ENCODE peak calls at places on chromosomes 13 and 19, in five cellular contexts. L is A549, H is GM12878, G is HepG2, J is K562. P is an unnamed sample.

GRCh38 chr19:46904114-46905060 is 43.6 kb downstream of the ARHGAP35 start:
- DNase-seq in L (no peak), H (no peak), G (no peak), J (no peak), P (peak)

GRCh38 chr13:21020581-21020980 is 40.8 kb downstream of the LATS2 start:
- DNase-seq in L (no peak), H (no peak), G (no peak), J (no peak), P (no peak)

GRCh38 chr19:45763691-45764294 is 5.3 kb downstream of the SIX5 start:
- DNase-seq in L (no peak), H (no peak), G (no peak), J (no peak), P (peak)

GRCh38 chr19:38155453-38155852 is 68.6 kb downstream of the DPF1 start:
- DNase-seq in L (no peak), H (no peak), G (no peak), J (peak), P (peak)

GRCh38 chr19:45467115-45467455 is 711 bp upstream of the FOSB start:
- DNase-seq in L (no peak), H (no peak), G (no peak), J (no peak), P (peak)

GRCh38 chr13:82370306-82370705 is 1512.0 kb downstream of the SLITRK1 start:
- DNase-seq in L (no peak), H (no peak), G (no peak), J (no peak), P (no peak)

GRCh38 chr13:99415851-99416331 is 85.4 kb upstream of the TM9SF2 start:
- DNase-seq in L (no peak), H (no peak), G (no peak), J (no peak), P (no peak)

GRCh38 chr13:113291129-113291528 is 5.9 kb upstream of the LAMP1 start:
- DNase-seq in L (no peak), H (no peak), G (no peak), J (no peak), P (no peak)

GRCh38 chr19:18995804-18996241 is 37.5 kb downstream of the SUGP2 start:
- DNase-seq in L (peak), H (no peak), G (peak), J (peak), P (peak)

GRCh38 chr13:35791191-35791902 is 314.9 kb upstream of the MAB21L1 start:
- DNase-seq in L (peak), H (no peak), G (no peak), J (no peak), P (no peak)

GRCh38 chr13:100798739-100799361 is 124.3 kb upstream of the TMTC4 start:
- DNase-seq in L (no peak), H (no peak), G (no peak), J (no peak), P (no peak)

GRCh38 chr13:100790405-100790804 is 115.8 kb upstream of the TMTC4 start:
- DNase-seq in L (no peak), H (no peak), G (no peak), J (no peak), P (no peak)

GRCh38 chr13:100796463-100796862 is 121.9 kb upstream of the TMTC4 start:
- DNase-seq in L (no peak), H (no peak), G (no peak), J (no peak), P (no peak)

GRCh38 chr13:100797921-100798320 is 123.3 kb upstream of the TMTC4 start:
- DNase-seq in L (no peak), H (no peak), G (no peak), J (no peak), P (no peak)

GRCh38 chr13:100794575-100794974 is 120.0 kb upstream of the TMTC4 start:
- DNase-seq in L (no peak), H (no peak), G (no peak), J (no peak), P (no peak)
- TF ChIP-seq JUNB in L (no peak), H (no peak), G (no peak), J (no peak), P (no peak)

DNA sequence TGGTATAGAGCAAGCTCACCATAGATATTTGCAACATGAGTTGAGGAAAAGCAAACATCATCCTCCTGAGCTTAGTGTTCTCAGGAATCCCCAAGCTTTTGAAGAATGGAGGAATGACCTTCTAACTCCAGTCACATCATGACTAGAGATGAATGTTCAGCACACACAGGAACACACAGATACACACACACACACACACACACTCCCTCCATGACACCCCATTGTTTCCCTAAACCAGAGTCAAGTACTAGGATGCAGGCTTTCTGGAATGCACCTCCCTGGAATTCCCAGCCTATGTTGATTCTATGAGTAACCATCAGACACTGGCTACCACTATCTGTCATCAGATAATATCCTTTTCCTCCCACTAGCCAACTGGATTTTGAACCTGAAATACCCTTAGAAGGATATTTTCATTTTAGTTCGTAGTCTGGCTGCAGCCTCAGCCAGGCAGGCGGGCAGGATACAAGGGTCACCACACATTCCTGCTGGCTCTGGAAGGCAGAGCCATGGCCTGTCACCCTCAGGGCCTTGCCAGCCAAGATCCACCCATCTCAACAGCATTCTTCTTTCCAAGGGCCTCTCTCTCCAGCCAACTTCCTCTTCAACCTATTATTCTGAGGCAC is 162.4 kb downstream of the FOXO1 start:
- DNase-seq in L (peak), H (no peak), G (peak), J (no peak), P (peak)
- TF ChIP-seq JUNB in L (peak), H (no peak), G (peak), J (no peak), P (no peak)

DNA sequence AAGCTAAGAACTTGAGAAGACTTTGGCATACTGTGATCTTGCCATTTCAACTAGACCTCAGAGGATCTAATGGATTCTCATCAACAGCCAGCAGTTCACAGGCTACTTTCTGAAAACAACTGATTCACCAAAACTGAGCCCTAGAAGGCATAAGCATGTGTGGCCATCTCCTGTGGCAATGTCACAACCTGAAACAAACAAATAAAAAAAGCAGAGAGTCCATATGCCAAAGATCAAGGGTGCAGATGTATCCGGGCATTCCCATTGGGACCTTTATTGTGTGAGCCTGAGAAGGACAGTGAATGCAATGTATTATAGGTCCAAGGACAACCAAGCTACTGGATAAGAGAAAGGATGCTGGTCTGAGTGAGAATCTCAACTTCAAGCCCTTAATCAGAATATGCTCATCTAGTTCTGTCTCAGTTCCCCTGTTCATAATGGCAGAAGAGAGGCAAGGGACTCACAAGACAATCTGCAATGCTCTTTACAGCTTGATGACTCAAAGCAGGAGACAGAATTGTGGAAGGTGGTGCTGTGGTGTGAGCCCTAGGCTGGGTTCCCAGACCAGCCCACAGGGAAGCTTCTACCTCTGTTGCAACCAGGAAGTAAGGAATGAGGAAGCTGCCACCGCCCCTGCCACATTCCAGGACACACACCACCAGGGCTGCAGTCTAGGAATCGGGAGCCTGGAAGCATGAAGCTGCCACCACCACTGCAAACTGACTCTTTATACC is 133.7 kb downstream of the RAP2A start:
- DNase-seq in L (peak), H (peak), G (peak), J (no peak), P (peak)
- TF ChIP-seq JUNB in L (no peak), H (peak), G (no peak), J (no peak), P (no peak)

GRCh38 chr13:95124959-95125358 is 176.3 kb downstream of the ABCC4 start:
- DNase-seq in L (no peak), H (no peak), G (no peak), J (no peak), P (no peak)
- TF ChIP-seq JUNB in L (no peak), H (no peak), G (no peak), J (no peak), P (no peak)

GRCh38 chr19:863305-863620 is 3.8 kb downstream of the CFD start:
- DNase-seq in L (no peak), H (no peak), G (no peak), J (no peak), P (no peak)

GRCh38 chr19:862529-863304 is 3.3 kb downstream of the CFD start:
- DNase-seq in L (no peak), H (peak), G (no peak), J (peak), P (peak)

GRCh38 chr19:860481-861098 is 1.1 kb downstream of the CFD start:
- DNase-seq in L (peak), H (no peak), G (peak), J (peak), P (peak)

GRCh38 chr19:861099-861755 is 1.8 kb downstream of the CFD start:
- DNase-seq in L (no peak), H (no peak), G (no peak), J (no peak), P (no peak)

DNA sequence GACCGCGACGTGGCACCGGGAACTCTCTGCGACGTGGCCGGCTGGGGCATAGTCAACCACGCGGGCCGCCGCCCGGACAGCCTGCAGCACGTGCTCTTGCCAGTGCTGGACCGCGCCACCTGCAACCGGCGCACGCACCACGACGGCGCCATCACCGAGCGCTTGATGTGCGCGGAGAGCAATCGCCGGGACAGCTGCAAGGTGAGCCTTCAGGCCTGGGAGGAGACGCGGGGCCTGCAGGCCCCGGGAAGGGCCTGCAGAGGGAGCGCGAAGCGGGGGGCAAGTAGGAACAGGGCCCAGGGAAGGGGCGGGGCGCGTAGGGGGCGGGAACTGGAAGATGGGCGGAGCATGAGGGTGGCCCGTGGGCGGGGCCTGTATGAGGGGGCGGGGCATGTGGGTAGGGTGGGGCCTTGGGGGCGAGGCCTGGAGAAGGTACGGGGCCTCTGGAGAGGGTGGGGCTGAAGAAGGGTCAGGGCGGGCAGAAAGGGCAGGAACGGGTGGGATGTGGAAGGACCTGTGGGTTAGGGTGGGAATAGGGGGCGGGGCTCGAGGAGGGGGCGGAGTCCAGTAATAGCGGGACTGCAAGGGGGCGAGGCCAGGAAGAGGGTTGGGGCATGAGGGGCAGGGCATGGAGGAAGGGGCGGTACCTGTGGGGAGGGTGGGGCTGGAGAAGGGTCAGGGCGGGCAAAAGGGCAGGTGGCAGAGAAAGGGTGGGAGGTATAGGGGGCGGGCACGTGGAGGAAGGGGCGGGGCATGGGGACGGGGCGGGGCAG is 2.5 kb downstream of the CFD start:
- DNase-seq in L (no peak), H (no peak), G (peak), J (peak), P (peak)
- TF ChIP-seq JUNB in L (no peak), H (no peak), G (no peak), J (no peak), P (no peak)

DNA sequence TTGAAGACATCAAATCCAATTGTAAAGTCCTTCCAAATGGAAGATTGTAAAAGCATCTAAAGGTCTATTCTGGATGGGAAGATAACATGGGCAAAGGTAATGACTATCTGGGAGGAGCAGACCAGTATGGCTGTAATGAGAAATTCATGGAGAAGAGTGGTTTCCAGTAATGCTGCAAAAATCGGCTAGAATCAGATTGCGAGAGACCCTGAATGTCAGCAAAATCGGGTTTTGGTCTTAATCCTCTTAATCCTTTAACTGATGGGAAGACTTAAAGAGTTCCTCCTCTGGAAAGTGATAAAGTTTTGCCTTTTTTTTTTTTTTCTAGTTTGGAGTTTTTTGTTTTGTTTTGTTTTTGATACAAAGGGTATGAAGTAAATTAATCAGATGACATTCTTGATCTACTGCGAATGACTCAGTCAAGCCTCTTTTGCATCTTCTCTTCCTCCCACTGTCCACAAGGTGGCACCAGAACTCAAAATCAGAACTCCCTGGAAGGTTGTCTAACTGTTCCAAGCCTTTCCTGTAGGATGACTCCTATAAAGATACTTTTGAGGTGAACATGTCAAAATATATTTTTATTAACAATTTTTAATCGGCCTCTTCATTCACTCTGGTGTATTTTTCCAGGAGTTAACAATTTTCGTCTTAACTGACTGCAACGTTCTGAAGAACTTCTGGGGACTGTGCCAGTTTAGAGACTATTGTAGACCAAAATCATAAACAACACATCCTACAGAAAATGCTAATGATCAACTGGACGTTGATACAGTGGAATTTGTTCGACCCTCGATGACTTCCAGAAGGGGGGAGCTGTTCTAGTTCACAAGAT is 213.3 kb upstream of the MIR17HG start:
- DNase-seq in L (peak), H (no peak), G (peak), J (peak), P (peak)
- TF ChIP-seq JUNB in L (no peak), H (no peak), G (no peak), J (no peak), P (no peak)

GRCh38 chr19:4709440-4710280 is 14.0 kb downstream of the DPP9 start:
- DNase-seq in L (no peak), H (no peak), G (no peak), J (no peak), P (no peak)
- TF ChIP-seq JUNB in L (no peak), H (no peak), G (no peak), J (no peak), P (no peak)

GRCh38 chr19:49364083-49364687 is 508 bp downstream of the DKKL1 start:
- DNase-seq in L (no peak), H (no peak), G (no peak), J (peak), P (no peak)

GRCh38 chr19:49363265-49364082 is at the start of gene DKKL1:
- DNase-seq in L (peak), H (peak), G (peak), J (peak), P (peak)

GRCh38 chr19:49361438-49362047 is 673 bp downstream of the TEAD2 start:
- DNase-seq in L (peak), H (no peak), G (peak), J (peak), P (peak)

GRCh38 chr19:49362926-49363264 is 679 bp upstream of the TEAD2 start:
- DNase-seq in L (no peak), H (no peak), G (peak), J (no peak), P (no peak)

DNA sequence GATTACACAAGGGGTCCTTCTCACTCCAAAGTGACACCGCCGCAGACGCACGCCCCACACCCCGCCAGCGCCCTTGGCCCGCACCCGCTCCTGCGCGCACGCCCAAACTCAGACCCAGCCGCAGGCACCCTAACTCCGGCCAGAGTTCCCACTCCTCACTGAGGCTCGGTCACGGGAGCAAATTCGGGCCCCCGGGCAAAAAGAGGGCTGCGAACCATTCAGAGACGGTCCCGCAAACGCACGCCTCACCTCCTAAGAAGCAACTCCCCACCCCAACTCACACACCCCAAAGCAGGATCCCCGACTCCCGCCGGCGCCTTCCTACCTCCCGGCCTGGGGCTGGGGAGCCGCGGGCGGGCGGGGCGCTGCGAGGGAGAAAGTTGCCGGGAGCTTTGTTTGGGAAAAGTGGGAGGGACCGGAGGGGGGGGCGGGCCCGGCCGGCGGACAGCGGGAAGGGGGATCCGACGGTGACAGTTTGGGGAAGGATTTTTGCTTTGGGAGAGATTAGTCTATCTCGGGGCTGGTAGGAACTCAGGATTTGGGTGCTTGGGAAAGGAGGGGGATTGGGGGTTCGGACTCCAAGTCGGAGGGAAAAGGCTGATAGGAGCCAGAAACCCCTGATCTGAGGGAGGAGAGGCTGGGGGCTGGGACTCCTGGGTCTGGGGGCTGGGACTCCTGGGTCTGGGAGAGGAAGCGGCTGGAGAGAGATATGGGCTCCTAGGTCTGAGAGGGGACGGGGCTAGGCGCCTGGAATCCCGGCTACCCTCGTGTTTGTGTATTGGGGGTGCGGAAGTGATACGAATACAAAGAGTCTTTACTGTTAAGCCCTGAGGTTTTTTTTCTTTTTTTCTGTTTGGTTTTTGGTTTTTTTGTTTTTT is at the start of gene TEAD2:
- DNase-seq in L (peak), H (no peak), G (peak), J (peak), P (peak)
- TF ChIP-seq JUNB in L (no peak), H (no peak), G (no peak), J (no peak), P (no peak)

DNA sequence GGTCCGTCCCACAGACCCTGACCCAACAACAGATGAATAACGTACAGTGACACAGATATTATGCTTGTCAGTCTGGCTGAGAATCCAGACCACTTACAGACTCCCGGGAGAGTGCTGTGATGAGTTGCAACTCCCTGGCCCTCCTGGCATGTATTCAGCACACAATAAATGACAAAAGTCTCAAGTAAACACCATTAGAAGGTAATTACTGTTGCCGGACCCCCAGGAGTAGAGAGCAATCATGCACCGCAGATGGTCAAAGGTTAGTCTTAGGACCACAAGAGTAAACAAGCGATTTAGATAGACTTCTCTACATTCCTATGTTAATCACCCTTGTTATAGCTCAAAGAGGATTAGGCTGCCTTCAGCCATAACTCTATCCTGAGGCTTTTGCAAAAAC is 726.4 kb upstream of the GPC6 start:
- DNase-seq in L (no peak), H (no peak), G (peak), J (no peak), P (peak)
- TF ChIP-seq JUNB in L (no peak), H (no peak), G (no peak), J (no peak), P (no peak)

GRCh38 chr13:92384410-92384809 is 842.2 kb upstream of the GPC6 start:
- DNase-seq in L (no peak), H (no peak), G (no peak), J (no peak), P (no peak)

GRCh38 chr13:92387245-92387644 is 839.4 kb upstream of the GPC6 start:
- DNase-seq in L (no peak), H (no peak), G (no peak), J (no peak), P (no peak)

GRCh38 chr13:92390217-92390616 is 836.4 kb upstream of the GPC6 start:
- DNase-seq in L (no peak), H (no peak), G (no peak), J (no peak), P (no peak)
- TF ChIP-seq JUNB in L (no peak), H (no peak), G (no peak), J (no peak), P (no peak)